ENCODE peak calls at places on chromosomes 5 and 9, in six cellular contexts. K is CD8-positive, alpha-beta T cell; V is IMR-90; O is A549; W is spleen; D is tibial artery. N is an unnamed sample.

GRCh38 chr5:54867310-54867944 is 118.0 kb downstream of the ESM1 start:
- DNase-seq in V (peak; percentile 75), D (no peak), O (peak; percentile 50), W (no peak), K (no peak), N (no peak)

GRCh38 chr9:71663931-71664459 is 104.3 kb downstream of the CEMIP2 start:
- DNase-seq in D (no peak), K (no peak), V (no peak), O (no peak), W (no peak), N (no peak)

GRCh38 chr5:91632871-91633270 is 249.8 kb upstream of the ARRDC3 start:
- DNase-seq in K (no peak), D (no peak), W (no peak), O (peak; percentile 16), V (no peak), N (no peak)

GRCh38 chr5:133405275-133406034 is 206.9 kb downstream of the FSTL4 start:
- DNase-seq in O (no peak), V (no peak), D (no peak), K (no peak), W (peak; percentile 15), N (no peak)

GRCh38 chr5:80591352-80591751 is 21.3 kb upstream of the ANKRD34B start:
- DNase-seq in O (no peak), W (no peak), V (no peak), D (no peak), K (no peak), N (no peak)

GRCh38 chr5:180689071-180689694 is 39.8 kb upstream of the FLT4 start:
- DNase-seq in O (no peak), K (peak; percentile 32), D (no peak), W (no peak), V (no peak), N (no peak)

GRCh38 chr5:13640270-13640669 is 304.2 kb downstream of the DNAH5 start:
- DNase-seq in W (no peak), K (no peak), D (no peak), O (peak; percentile 33), V (no peak), N (no peak)

GRCh38 chr9:129626944-129627297 is 958 bp downstream of the NTMT1 start:
- DNase-seq in D (no peak), O (no peak), V (peak; percentile 92), W (no peak), K (no peak), N (peak; percentile 80)

DNA sequence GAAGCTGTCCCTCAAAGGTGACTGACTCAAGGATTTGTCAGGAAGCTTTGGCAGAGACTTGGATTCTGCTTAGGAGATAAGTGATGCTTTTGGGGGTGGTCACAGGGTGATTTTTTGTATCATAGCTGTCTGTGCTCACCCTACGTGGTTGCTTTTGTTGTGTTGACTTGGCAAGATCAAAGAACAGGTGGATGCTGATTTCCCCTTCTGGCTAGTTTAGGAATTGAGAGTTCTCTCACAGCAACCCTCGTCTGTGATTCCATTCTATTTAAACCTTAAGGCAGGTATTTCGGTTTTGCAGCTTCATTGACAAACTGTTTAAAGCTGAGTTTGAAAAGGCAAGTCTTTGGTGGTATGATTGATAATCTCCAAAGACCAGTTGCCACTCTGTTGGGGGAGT is 27.2 kb downstream of the ARHGAP26 start:
- DNase-seq in V (no peak), D (no peak), O (no peak), W (no peak), K (no peak), N (no peak)
- TF ChIP-seq CTCF in V (no peak), D (no peak), O (no peak), W (no peak), K (no peak), N (no peak)

DNA sequence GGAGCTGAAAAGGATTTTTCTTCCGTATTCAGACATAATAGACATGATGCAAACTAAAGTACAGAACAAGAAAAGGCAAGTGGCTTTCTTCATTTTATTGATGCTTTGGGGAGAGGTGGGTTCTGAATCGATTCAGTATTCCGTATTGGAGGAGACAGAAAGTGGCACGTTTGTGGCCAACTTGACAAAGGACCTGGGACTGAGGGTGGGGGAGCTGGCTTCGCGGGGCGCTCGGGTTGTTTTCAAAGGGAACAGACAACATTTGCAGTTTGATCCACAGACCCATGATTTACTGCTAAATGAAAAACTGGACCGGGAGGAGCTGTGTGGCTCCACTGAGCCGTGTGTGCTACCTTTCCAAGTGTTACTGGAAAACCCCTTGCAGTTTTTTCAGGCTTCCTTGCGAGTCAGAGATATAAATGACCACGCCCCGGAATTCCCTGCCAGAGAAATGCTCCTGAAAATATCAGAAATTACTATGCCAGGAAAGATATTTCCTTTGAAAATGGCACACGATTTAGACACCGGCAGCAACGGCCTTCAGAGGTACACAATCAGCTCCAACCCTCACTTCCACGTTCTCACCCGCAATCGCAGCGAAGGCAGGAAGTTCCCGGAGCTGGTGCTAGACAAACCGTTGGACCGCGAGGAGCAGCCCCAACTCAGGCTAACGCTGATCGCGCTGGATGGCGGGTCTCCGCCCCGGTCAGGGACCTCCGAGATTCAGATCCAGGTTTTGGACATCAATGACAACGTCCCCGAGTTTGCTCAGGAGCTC is 547 bp downstream of the PCDHB6 start:
- DNase-seq in K (no peak), O (no peak), D (no peak), V (no peak), W (no peak), N (no peak)
- H3K4me3 ChIP-seq in K (no peak overlapping the region), O (peak overlapping the region; percentile 42), D (peak overlapping the region; percentile 26), V (peak overlapping the region; percentile 25), W (no peak overlapping the region), N (no peak overlapping the region)

GRCh38 chr9:70595211-70595610 is 180.8 kb upstream of the KLF9 start:
- DNase-seq in O (no peak), V (no peak), K (no peak), D (no peak), W (no peak), N (no peak)
- H3K27ac ChIP-seq in O (no peak overlapping the region), V (no peak overlapping the region), K (no peak overlapping the region), D (peak overlapping the region; percentile 48), W (no peak overlapping the region), N (no peak overlapping the region)

DNA sequence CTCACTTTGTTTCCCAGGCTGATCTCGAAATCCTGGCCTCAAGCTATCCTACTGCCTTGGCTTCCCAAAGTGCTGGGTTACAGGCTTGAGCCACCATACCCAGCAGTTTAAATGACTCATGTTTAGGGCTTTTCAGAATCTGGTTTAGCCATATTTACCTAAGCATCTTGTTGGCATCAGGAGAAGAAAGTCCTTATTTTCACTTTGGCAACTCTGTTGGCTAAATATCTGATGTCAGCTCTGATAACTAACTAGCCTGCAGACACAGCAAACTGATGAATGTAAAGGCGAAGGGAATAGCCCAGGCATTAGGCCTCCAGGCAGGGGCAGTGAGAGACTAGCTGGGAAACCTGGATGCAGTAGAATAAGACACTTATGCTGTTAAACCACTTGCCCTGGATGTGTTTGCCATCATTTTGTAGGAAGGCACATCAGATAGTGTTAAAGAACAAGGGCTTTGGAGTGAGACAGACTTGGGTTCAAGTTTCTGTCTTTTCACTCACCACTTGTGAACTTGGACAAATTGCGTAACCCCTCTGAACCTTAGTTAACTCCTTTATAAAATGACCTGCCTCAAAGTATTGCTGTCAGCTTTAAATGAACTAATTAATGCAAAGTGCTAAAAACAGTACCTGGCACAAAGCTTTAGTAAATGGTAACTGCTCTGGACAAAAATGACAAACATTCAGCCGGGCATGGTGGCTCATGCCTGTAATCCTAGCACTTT is 34.7 kb upstream of the GARNL3 start:
- DNase-seq in K (no peak), O (no peak), D (no peak), V (no peak), W (no peak), N (no peak)
- TF ChIP-seq CTCF in K (no peak), O (no peak), D (no peak), V (no peak), W (no peak), N (no peak)

DNA sequence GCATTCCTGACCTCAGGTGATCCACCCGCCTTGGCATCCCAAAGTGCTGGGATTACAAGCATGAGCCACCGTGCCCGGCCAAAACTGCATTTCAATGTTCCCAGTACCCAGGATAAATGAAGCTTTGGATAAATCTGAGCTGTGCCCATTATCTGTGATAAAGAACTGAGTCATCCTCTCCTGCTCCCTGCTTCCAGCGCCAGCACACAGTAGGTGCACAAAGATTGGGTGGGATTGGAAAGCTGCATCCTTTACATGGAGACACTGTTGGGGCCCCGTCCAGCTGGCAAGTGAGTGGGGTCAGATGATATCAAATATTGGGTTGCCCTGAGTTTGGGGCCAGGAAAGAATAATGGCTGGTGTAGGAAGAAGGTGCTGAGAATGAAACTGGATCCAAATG is 17.4 kb downstream of the SH2D3C start:
- DNase-seq in D (no peak), O (no peak), V (no peak), K (no peak), W (no peak), N (no peak)
- H3K4me3 ChIP-seq in D (no peak overlapping the region), O (no peak overlapping the region), V (no peak overlapping the region), K (no peak overlapping the region), W (no peak overlapping the region), N (no peak overlapping the region)

GRCh38 chr9:31183866-31184265 is 1200.6 kb upstream of the ACO1 start:
- DNase-seq in V (no peak), K (no peak), D (no peak), W (no peak), O (no peak), N (no peak)
- H3K27ac ChIP-seq in V (no peak overlapping the region), K (no peak overlapping the region), D (no peak overlapping the region), W (no peak overlapping the region), O (no peak overlapping the region), N (no peak overlapping the region)

GRCh38 chr9:34370970-34371880 is 5.5 kb downstream of the MYORG start:
- DNase-seq in O (no peak), K (no peak), V (no peak), D (no peak), W (no peak), N (no peak)
- TF ChIP-seq CTCF in O (no peak), K (no peak), V (no peak), D (no peak), W (no peak), N (peak; percentile 26)

GRCh38 chr5:58455495-58455894 is 4.4 kb downstream of the PLK2 start:
- DNase-seq in D (no peak), O (no peak), K (no peak), W (no peak), V (no peak), N (no peak)
- H3K4me3 ChIP-seq in D (no peak overlapping the region), O (peak overlapping the region; percentile 91), K (no peak overlapping the region), W (peak overlapping the region; percentile 69), V (no peak overlapping the region), N (peak overlapping the region; percentile 91)